ENCODE peak calls at places on chromosomes 5 and 9, in ten cellular contexts. N is COR-L47, P is T follicular helper cell, D is mucosa of gallbladder, J is prostate gland, Q is EL, Y is H9, M is GM19239, I is NB4, W is Caki2. O is an unnamed sample.

GRCh38 chr9:15785584-15785983 is 232.7 kb downstream of the CCDC171 start:
- DNase-seq in N (no peak), P (no peak), D (no peak), J (no peak), Q (no peak), Y (no peak), M (no peak), I (no peak), W (no peak), O (no peak)

GRCh38 chr9:108680946-108681345 is 174.8 kb downstream of the ACTL7B start:
- DNase-seq in N (no peak), P (no peak), D (no peak), J (no peak), Q (no peak), Y (no peak), M (no peak), I (no peak), W (no peak), O (no peak)

GRCh38 chr5:120507826-120508463 is 43.8 kb downstream of the PRR16 start:
- DNase-seq in N (no peak), P (no peak), D (no peak), J (no peak), Q (no peak), Y (no peak), M (no peak), I (no peak), W (no peak), O (no peak)

GRCh38 chr5:180173875-180174586 is 35.0 kb downstream of the RASGEF1C start:
- DNase-seq in N (no peak), P (no peak), D (no peak), J (no peak), Q (peak; percentile 12), Y (no peak), M (no peak), I (no peak), W (peak; percentile 69), O (no peak)

GRCh38 chr5:52139888-52140580 is 647.7 kb upstream of the ITGA1 start:
- DNase-seq in N (peak; percentile 5), P (no peak), D (no peak), J (no peak), Q (no peak), Y (no peak), M (no peak), I (no peak), W (no peak), O (no peak)

GRCh38 chr5:16812911-16813310 is 123.2 kb downstream of the MYO10 start:
- DNase-seq in N (peak; percentile 19), P (no peak), D (peak; percentile 64), J (peak; percentile 77), Q (peak; percentile 17), Y (no peak), M (no peak), I (no peak), W (peak; percentile 55), O (peak; percentile 64)

GRCh38 chr5:147168578-147169327 is 66.1 kb upstream of the STK32A start:
- DNase-seq in N (no peak), P (no peak), D (no peak), J (no peak), Q (peak; percentile 64), Y (no peak), M (no peak), I (no peak), W (peak; percentile 39), O (no peak)

GRCh38 chr5:7866194-7866593 is 2.6 kb downstream of the FASTKD3 start:
- DNase-seq in N (no peak), P (no peak), D (no peak), J (no peak), Q (no peak), Y (no peak), M (no peak), I (no peak), W (no peak), O (no peak)

GRCh38 chr5:160539431-160539830 is 117.8 kb downstream of the PTTG1 start:
- DNase-seq in N (no peak), P (no peak), D (no peak), J (no peak), Q (no peak), Y (no peak), M (no peak), I (no peak), W (peak; percentile 51), O (no peak)

GRCh38 chr5:4233671-4234070 is 638.0 kb downstream of the IRX1 start:
- DNase-seq in N (no peak), P (no peak), D (no peak), J (no peak), Q (no peak), Y (no peak), M (no peak), I (no peak), W (no peak), O (no peak)

GRCh38 chr5:172546196-172546595 is 91.9 kb upstream of the SH3PXD2B start:
- DNase-seq in N (no peak), P (no peak), D (no peak), J (no peak), Q (no peak), Y (no peak), M (no peak), I (no peak), W (no peak), O (no peak)

GRCh38 chr9:107637421-107638420 is 148.2 kb upstream of the KLF4 start:
- DNase-seq in N (peak; percentile 53), P (no peak), D (peak; percentile 91), J (peak; percentile 61), Q (peak; percentile 92), Y (peak; percentile 71), M (peak; percentile 22), I (peak; percentile 79), W (no peak), O (peak; percentile 34)

GRCh38 chr9:109801484-109801883 is 21.5 kb downstream of the PALM2AKAP2 start:
- DNase-seq in N (no peak), P (no peak), D (no peak), J (no peak), Q (no peak), Y (no peak), M (no peak), I (no peak), W (no peak), O (no peak)

GRCh38 chr9:135728436-135729110 is 26.6 kb downstream of the KCNT1 start:
- DNase-seq in N (no peak), P (no peak), D (no peak), J (no peak), Q (no peak), Y (no peak), M (no peak), I (no peak), W (no peak), O (no peak)

GRCh38 chr9:98129451-98129881 is 10.4 kb upstream of the TRIM14 start:
- DNase-seq in N (no peak), P (no peak), D (no peak), J (no peak), Q (no peak), Y (no peak), M (peak; percentile 50), I (peak; percentile 94), W (no peak), O (no peak)

GRCh38 chr9:134192311-134192950 is 28.1 kb upstream of the RNU6ATAC start:
- DNase-seq in N (no peak), P (no peak), D (no peak), J (no peak), Q (no peak), Y (no peak), M (no peak), I (no peak), W (no peak), O (no peak)

GRCh38 chr5:154967419-154968024 is 26.6 kb downstream of the MRPL22 start:
- DNase-seq in N (peak; percentile 12), P (no peak), D (no peak), J (no peak), Q (peak; percentile 5), Y (no peak), M (no peak), I (peak; percentile 11), W (no peak), O (no peak)

GRCh38 chr5:134637106-134637721 is 4.6 kb upstream of the SAR1B start:
- DNase-seq in N (no peak), P (no peak), D (peak; percentile 31), J (peak; percentile 36), Q (no peak), Y (no peak), M (no peak), I (no peak), W (no peak), O (no peak)

GRCh38 chr9:134619456-134619982 is 22.1 kb upstream of the COL5A1 start:
- DNase-seq in N (no peak), P (no peak), D (no peak), J (no peak), Q (no peak), Y (peak; percentile 14), M (no peak), I (no peak), W (no peak), O (no peak)

GRCh38 chr9:110217656-110218099 is 9.7 kb upstream of the C9orf152 start:
- DNase-seq in N (no peak), P (no peak), D (no peak), J (peak; percentile 14), Q (peak; percentile 53), Y (no peak), M (no peak), I (peak; percentile 63), W (peak; percentile 39), O (peak; percentile 56)

GRCh38 chr5:109347252-109347888 is 62.4 kb downstream of the PJA2 start:
- DNase-seq in N (no peak), P (no peak), D (no peak), J (no peak), Q (no peak), Y (no peak), M (no peak), I (no peak), W (no peak), O (no peak)

GRCh38 chr9:115170674-115171073 is 52.7 kb upstream of the TNC start:
- DNase-seq in N (no peak), P (no peak), D (no peak), J (no peak), Q (peak; percentile 79), Y (peak; percentile 45), M (no peak), I (no peak), W (peak; percentile 45), O (peak; percentile 61)

GRCh38 chr5:112318346-112318745 is 100.7 kb downstream of the EPB41L4A start:
- DNase-seq in N (no peak), P (no peak), D (peak; percentile 56), J (no peak), Q (no peak), Y (no peak), M (no peak), I (no peak), W (no peak), O (no peak)

GRCh38 chr9:122164286-122164685 is 4.6 kb downstream of the MORN5 start:
- DNase-seq in N (no peak), P (no peak), D (peak; percentile 28), J (no peak), Q (no peak), Y (no peak), M (no peak), I (no peak), W (no peak), O (no peak)

GRCh38 chr9:75504721-75505120 is 385.8 kb upstream of the PCSK5 start:
- DNase-seq in N (no peak), P (no peak), D (no peak), J (no peak), Q (no peak), Y (no peak), M (no peak), I (no peak), W (no peak), O (no peak)

GRCh38 chr5:142327111-142327842 is 2.5 kb upstream of the SPRY4 start:
- DNase-seq in N (no peak), P (no peak), D (no peak), J (no peak), Q (peak; percentile 88), Y (peak; percentile 52), M (no peak), I (no peak), W (no peak), O (no peak)

GRCh38 chr5:93303291-93303691 is 277.7 kb downstream of the NR2F1-AS1 start:
- DNase-seq in N (no peak), P (no peak), D (no peak), J (no peak), Q (no peak), Y (no peak), M (no peak), I (no peak), W (no peak), O (no peak)

GRCh38 chr9:96317335-96317980 is 15.5 kb upstream of the HSD17B3 start:
- DNase-seq in N (peak; percentile 1), P (peak; percentile 26), D (peak; percentile 54), J (peak; percentile 32), Q (peak; percentile 54), Y (peak; percentile 59), M (no peak), I (peak; percentile 69), W (peak; percentile 18), O (peak; percentile 49)